ENCODE peak calls at places on chromosome 21, in seven cellular contexts. S is upper lobe of right lung; B is brain microvascular endothelial cell; F is central memory CD4-positive, alpha-beta T cell; Z is stimulated activated CD4-positive, alpha-beta T cell treated with anti-CD3 and anti-CD28 coated beads, Interleukin-2, amount 100 ng/mL, for 24 hours; M is T-helper 9 cell; O is pancreas. Q is an unnamed sample.

GRCh38 chr21:41663805-41664788 is 102.8 kb downstream of the RIPK4 start:
- DNase-seq in S (no peak), B (peak), F (no peak), Z (no peak), M (no peak), O (no peak), Q (peak)

GRCh38 chr21:29511076-29511475 is 212.4 kb downstream of the BACH1 start:
- DNase-seq in S (no peak), B (no peak), F (no peak), Z (no peak), M (no peak), O (no peak), Q (no peak)

GRCh38 chr21:46154155-46154954 is 1.0 kb downstream of the FTCD start:
- DNase-seq in S (peak), B (no peak), F (no peak), Z (no peak), M (no peak), O (peak), Q (no peak)

GRCh38 chr21:32391755-32392154 is 1.1 kb downstream of the URB1 start:
- DNase-seq in S (no peak), B (no peak), F (no peak), Z (no peak), M (no peak), O (no peak), Q (no peak)

GRCh38 chr21:33732038-33732437 is 89.7 kb downstream of the ITSN1 start:
- DNase-seq in S (no peak), B (peak), F (no peak), Z (no peak), M (no peak), O (no peak), Q (peak)

GRCh38 chr21:31752352-31752751 is 20.4 kb upstream of the SCAF4 start:
- DNase-seq in S (no peak), B (no peak), F (no peak), Z (no peak), M (no peak), O (no peak), Q (no peak)

GRCh38 chr21:45416619-45417018 is 11.7 kb downstream of the COL18A1 start:
- DNase-seq in S (no peak), B (no peak), F (no peak), Z (no peak), M (no peak), O (no peak), Q (no peak)

GRCh38 chr21:16983425-16983824 is 529.4 kb upstream of the CXADR start:
- DNase-seq in S (no peak), B (no peak), F (no peak), Z (no peak), M (no peak), O (no peak), Q (no peak)

GRCh38 chr21:45154511-45155508 is 80.4 kb downstream of the ADARB1 start:
- DNase-seq in S (no peak), B (peak), F (peak), Z (peak), M (peak), O (no peak), Q (peak)

Q was measured in fibroblast of lung.